ENCODE peak calls at places on chromosomes 5 and 9, in ten cellular contexts. H, Y, Z, X, J, B, V, C, S and K are unnamed samples. For H3K4me1, the result is how much of the 10 kb centered on the place peaks cover.

GRCh38 chr5:173458819-173459218 is 130.6 kb upstream of the STC2 start:
- DNase-seq in Z (no peak), Y (peak), H (no peak), X (no peak), C (no peak), S (no peak), J (peak), V (no peak), B (no peak), K (no peak)

GRCh38 chr5:36724429-36725332 is 118.3 kb downstream of the SLC1A3 start:
- DNase-seq in B (peak), J (no peak), H (peak), V (peak), Z (no peak), S (no peak), C (peak), Y (peak), X (peak), K (peak)

GRCh38 chr9:1005043-1005667 is 28.7 kb downstream of the DMRT3 start:
- DNase-seq in B (no peak), H (no peak), Y (peak), V (peak), C (no peak), Z (peak), X (no peak), J (peak), S (no peak), K (no peak)

GRCh38 chr9:80605129-80605528 is 1033.4 kb downstream of the TLE4 start:
- DNase-seq in C (no peak), B (no peak), S (no peak), Y (peak), J (peak), H (no peak), Z (peak), X (no peak), V (no peak), K (no peak)

GRCh38 chr9:2241461-2241874 is 226.3 kb downstream of the SMARCA2 start:
- DNase-seq in B (no peak), H (peak), C (no peak), Z (no peak), X (peak), S (peak), J (peak), V (peak), Y (no peak), K (peak)

GRCh38 chr5:142408536-142409252 is 83.9 kb upstream of the SPRY4 start:
- DNase-seq in B (no peak), Z (no peak), H (no peak), C (no peak), Y (no peak), S (no peak), J (no peak), X (no peak), V (no peak), K (no peak)

GRCh38 chr5:144549580-144549979 is 378.9 kb downstream of the KCTD16 start:
- DNase-seq in X (no peak), J (peak), S (no peak), Y (no peak), Z (no peak), C (peak), V (peak), B (no peak), H (no peak), K (no peak)

GRCh38 chr9:91758491-91758981 is 191.5 kb downstream of the ROR2 start:
- DNase-seq in B (no peak), Y (peak), X (no peak), H (no peak), S (no peak), V (peak), Z (no peak), C (no peak), J (peak), K (no peak)

GRCh38 chr9:121059998-121060636 is 10.0 kb upstream of the C5 start:
- DNase-seq in Z (peak), V (peak), S (no peak), X (no peak), C (no peak), H (no peak), J (peak), B (no peak), Y (peak), K (no peak)

GRCh38 chr5:9386945-9387344 is 158.9 kb downstream of the SEMA5A start:
- DNase-seq in B (no peak), Y (no peak), Z (no peak), V (no peak), H (no peak), J (no peak), C (no peak), X (no peak), S (no peak), K (no peak)

GRCh38 chr5:9388941-9389674 is 156.8 kb downstream of the SEMA5A start:
- DNase-seq in C (no peak), H (no peak), V (no peak), X (no peak), B (no peak), J (no peak), Z (no peak), Y (no peak), S (no peak), K (no peak)

GRCh38 chr5:9390128-9390527 is 155.7 kb downstream of the SEMA5A start:
- DNase-seq in J (no peak), B (no peak), C (no peak), H (no peak), Z (no peak), X (no peak), V (no peak), S (no peak), Y (no peak), K (no peak)

GRCh38 chr5:9391080-9391479 is 154.8 kb downstream of the SEMA5A start:
- DNase-seq in Y (no peak), B (no peak), X (no peak), H (no peak), C (no peak), Z (no peak), S (no peak), J (no peak), V (no peak), K (no peak)

DNA sequence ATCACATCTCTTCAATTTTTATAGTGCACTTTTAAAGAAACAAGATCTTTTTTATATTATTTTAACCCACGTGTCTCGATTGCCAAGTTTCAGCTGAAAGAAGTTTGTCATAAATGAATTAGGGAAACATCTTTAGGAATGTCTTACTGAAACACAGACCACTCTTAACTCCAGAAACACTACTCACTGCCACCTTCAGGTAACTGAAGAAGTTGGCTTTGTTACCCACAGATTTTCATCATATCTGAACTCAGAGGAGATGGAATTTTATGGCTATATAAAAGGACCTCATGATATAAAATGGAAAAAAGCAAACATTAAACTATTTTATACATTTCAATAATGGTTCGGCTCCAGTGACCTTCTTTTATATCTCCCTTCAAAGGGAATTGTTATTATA is 158.0 kb downstream of the SEMA5A start:
- DNase-seq in H (no peak), J (peak), C (no peak), S (no peak), V (no peak), Y (peak), Z (no peak), B (no peak), X (no peak), K (no peak)
- TF ChIP-seq CTCF in H (no peak), J (peak), C (no peak), S (no peak), V (no peak), Y (peak), Z (peak), B (no peak), X (no peak), K (no peak)

GRCh38 chr9:136545966-136546696 is at the start of gene NOTCH1:
- DNase-seq in V (peak), B (peak), S (peak), X (peak), J (peak), Y (peak), Z (no peak), H (peak), C (peak), K (peak)

GRCh38 chr9:136546697-136547481 is 1.0 kb upstream of the NOTCH1 start:
- DNase-seq in Y (peak), B (no peak), S (peak), V (peak), C (no peak), J (peak), X (no peak), Z (no peak), H (peak), K (peak)

GRCh38 chr9:136549010-136549980 is 3.4 kb upstream of the NOTCH1 start:
- DNase-seq in Z (no peak), S (no peak), H (no peak), V (no peak), Y (no peak), J (no peak), X (no peak), B (no peak), C (no peak), K (no peak)

GRCh38 chr9:136545065-136545965 is 533 bp downstream of the NOTCH1 start:
- DNase-seq in S (peak), V (no peak), J (no peak), X (peak), Z (no peak), C (no peak), H (no peak), Y (no peak), B (no peak), K (no peak)

DNA sequence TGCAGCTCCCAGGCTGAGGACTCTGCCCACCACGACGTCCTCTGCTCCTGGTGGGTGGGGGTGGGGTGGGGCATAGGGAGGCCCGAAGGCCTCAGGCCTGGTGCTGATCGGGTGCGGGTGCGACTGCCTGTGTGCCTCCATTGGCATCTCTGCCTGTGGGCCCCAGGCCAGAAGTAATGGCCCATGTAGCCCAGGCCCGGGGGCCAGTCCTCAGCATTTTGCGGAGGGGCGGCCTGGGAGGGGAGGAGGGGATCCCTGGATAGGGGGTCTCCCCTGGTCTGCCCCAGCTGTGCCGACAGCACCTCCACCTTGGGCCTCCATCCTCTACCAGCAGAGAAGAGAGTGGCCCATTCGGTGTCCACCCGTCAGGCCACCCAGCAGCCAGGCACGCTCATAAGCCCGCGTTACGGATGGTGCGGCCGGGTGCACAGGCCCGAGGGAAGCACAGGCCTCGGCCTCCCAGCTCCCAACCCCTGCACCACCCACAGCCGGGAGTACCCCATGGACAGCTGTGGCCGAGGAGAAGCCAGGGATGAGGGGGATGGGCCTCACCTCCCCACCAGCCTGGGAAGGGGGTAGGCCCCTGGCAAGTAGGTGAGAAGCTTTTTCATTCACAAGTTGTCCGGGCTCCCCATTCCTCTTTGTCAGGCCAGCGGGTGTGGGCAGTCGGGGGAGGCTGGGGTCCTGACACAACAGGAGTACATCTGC is 1.8 kb upstream of the NOTCH1 start:
- DNase-seq in Z (no peak), H (no peak), C (no peak), V (no peak), Y (no peak), X (no peak), S (no peak), B (no peak), J (no peak), K (no peak)
- H3K4me1 ChIP-seq in Z (under half), H (half or more), C (half or more), V (under half), Y (under half), X (half or more), S (under half), B (half or more), J (under half), K (under half)

DNA sequence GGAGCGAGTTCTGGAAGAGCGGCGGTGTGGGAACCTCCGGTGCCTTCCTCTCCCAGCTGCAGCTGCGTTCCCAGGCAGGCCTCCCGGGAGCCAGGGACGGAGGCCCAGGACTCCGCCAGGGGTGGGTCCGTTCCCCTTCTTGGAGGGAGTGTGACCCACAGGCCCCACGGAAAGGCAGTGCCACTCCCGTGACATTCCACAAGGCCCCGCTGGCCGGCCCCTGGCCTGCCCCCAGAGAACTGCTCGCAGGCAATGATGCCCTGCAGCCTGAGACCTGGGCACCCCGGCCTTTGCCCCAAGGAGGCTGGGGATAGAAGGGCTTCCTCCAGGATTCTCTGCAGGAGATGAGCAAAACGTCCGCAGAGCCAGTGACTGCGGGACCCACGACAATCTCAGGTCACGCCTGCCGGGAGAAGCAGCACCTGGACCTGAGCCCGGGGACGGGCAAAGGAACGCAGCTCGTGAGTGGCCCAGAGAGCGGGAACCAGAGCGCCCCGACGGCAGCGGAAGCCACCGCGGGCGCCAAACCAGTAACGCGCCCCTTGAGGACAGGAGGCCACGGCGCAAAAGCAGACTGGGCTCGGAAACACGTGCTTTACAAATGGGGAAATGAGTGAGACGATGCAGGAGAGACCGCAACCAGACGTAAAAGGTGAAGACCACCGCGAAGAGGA is 9.3 kb downstream of the OBP2B start:
- DNase-seq in C (no peak), B (no peak), J (no peak), Z (no peak), X (peak), Y (no peak), S (no peak), H (peak), V (peak), K (peak)
- TF ChIP-seq CTCF in C (no peak), B (no peak), J (no peak), Z (no peak), X (peak), Y (no peak), S (no peak), H (peak), V (no peak), K (peak)

GRCh38 chr5:14105717-14106435 is 37.3 kb upstream of the TRIO start:
- DNase-seq in X (no peak), V (no peak), H (no peak), J (peak), Z (peak), B (no peak), C (no peak), S (no peak), Y (peak), K (no peak)
- H3K4me1 ChIP-seq in X (under half), V (under half), H (under half), J (under half), Z (half or more), B (under half), C (under half), S (under half), Y (half or more), K (under half)

GRCh38 chr9:86974421-86974820 is 27.1 kb upstream of the GAS1 start:
- DNase-seq in B (no peak), C (no peak), V (no peak), Y (no peak), J (no peak), S (no peak), X (no peak), H (no peak), Z (no peak), K (no peak)
- TF ChIP-seq CTCF in B (no peak), C (no peak), V (no peak), Y (no peak), J (no peak), S (no peak), X (no peak), H (no peak), Z (no peak), K (peak)

DNA sequence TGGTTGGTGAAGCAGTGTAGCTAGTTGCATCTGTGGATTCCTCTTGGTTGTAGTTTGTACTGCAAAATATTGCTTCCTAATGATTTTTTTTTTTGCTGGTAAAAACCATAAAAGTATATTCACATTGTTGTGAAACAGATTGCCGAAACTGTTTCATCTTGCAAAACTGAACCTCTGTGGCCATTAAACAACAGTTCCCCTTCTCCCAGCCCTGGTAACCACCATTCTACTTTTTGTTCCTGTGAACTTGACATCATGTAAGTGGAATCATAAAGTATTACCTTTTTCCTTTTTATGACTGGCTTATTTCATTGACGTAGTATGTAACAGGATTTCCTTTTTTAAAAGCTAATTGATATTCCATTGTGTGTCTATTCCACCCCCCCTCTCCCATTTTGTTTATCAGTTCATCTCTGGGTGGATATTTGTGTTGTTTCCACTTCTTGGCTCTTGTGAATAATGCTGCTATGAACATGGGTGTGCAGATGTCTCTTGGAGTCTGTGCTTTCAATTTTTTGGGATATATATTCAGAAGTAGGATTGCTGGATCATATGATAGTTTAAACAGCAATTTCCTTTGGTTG is 11.8 kb downstream of the SUB1 start:
- DNase-seq in C (no peak), Y (no peak), J (no peak), Z (no peak), V (no peak), B (no peak), X (no peak), S (no peak), H (no peak), K (no peak)
- H3K4me1 ChIP-seq in C (under half), Y (under half), J (under half), Z (under half), V (under half), B (under half), X (half or more), S (under half), H (half or more), K (under half)

DNA sequence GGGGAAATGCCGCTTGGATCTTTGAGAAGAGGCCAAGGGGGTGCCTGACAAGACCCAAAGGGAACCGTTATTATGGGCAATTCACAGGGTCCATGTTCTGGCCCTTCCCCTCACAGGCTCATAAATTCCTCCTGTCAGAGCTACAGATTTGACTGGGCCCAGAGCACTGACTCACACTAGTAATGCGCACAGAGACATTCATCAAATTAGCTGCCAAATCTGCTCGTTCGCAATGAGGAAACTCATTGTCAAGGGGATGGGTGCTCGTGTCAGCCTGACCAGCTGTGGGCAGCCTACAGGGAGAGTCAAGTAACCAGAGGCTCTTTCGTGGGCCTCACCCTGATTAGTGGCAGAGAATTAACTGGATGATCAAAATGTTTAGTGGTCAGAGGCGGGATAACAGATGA is 377.4 kb downstream of the ACTL7B start:
- DNase-seq in Y (peak), B (no peak), V (peak), X (no peak), S (no peak), H (no peak), Z (no peak), C (no peak), J (peak), K (peak)
- TF ChIP-seq CTCF in Y (no peak), B (no peak), V (no peak), X (no peak), S (no peak), H (no peak), Z (no peak), C (no peak), J (no peak), K (peak)